ENCODE peak calls at places on chromosome 7, in seven cellular contexts. One of them, this sample, is unnamed.
A peak's percentile ranks its signal among the peaks of the same experiment; 100 is the strongest.

GRCh38 chr7:27953777-27954176 is 213.8 kb downstream of the TAX1BP1 start:
- DNase-seq in GM20000: no peak
- DNase-seq in Right ventricle myocardium superior: no peak
- DNase-seq in heart left ventricle: no peak
- DNase-seq in astrocyte of the cerebellum: no peak
- DNase-seq in neural crest cell: no peak
- DNase-seq in stimulated activated naive CD8-positive, alpha-beta T cell treated with anti-CD3 and anti-CD28 coated beads, Interleukin-15, Interleukin-2, amounts not matched to agents 100 U/mL and 50 U/mL, for 24 hours: no peak
- DNase-seq in this sample: no peak

GRCh38 chr7:104845541-104845940 is 168.5 kb upstream of the KMT2E start:
- DNase-seq in GM20000: no peak
- DNase-seq in heart left ventricle: no peak
- DNase-seq in Right ventricle myocardium superior: no peak
- DNase-seq in stimulated activated naive CD8-positive, alpha-beta T cell treated with anti-CD3 and anti-CD28 coated beads, Interleukin-15, Interleukin-2, amounts not matched to agents 100 U/mL and 50 U/mL, for 24 hours: no peak
- DNase-seq in neural crest cell: no peak
- DNase-seq in astrocyte of the cerebellum: no peak
- DNase-seq in this sample: no peak

GRCh38 chr7:64832136-64832535 is 37.9 kb downstream of the ZNF138 start:
- DNase-seq in neural crest cell: no peak
- DNase-seq in astrocyte of the cerebellum: no peak
- DNase-seq in GM20000: no peak
- DNase-seq in Right ventricle myocardium superior: no peak
- DNase-seq in heart left ventricle: no peak
- DNase-seq in stimulated activated naive CD8-positive, alpha-beta T cell treated with anti-CD3 and anti-CD28 coated beads, Interleukin-15, Interleukin-2, amounts not matched to agents 100 U/mL and 50 U/mL, for 24 hours: no peak
- DNase-seq in this sample: no peak

GRCh38 chr7:104328970-104329825 is 795 bp downstream of the LHFPL3 start:
- DNase-seq in heart left ventricle: no peak
- DNase-seq in Right ventricle myocardium superior: no peak
- DNase-seq in astrocyte of the cerebellum: no peak
- DNase-seq in GM20000: no peak
- DNase-seq in neural crest cell: peak; percentile 5
- DNase-seq in stimulated activated naive CD8-positive, alpha-beta T cell treated with anti-CD3 and anti-CD28 coated beads, Interleukin-15, Interleukin-2, amounts not matched to agents 100 U/mL and 50 U/mL, for 24 hours: peak; percentile 3
- DNase-seq in this sample: no peak

GRCh38 chr7:95066736-95067530 is 159.5 kb downstream of the PPP1R9A start:
- DNase-seq in heart left ventricle: no peak
- DNase-seq in Right ventricle myocardium superior: no peak
- DNase-seq in astrocyte of the cerebellum: peak; percentile 51
- DNase-seq in neural crest cell: no peak
- DNase-seq in stimulated activated naive CD8-positive, alpha-beta T cell treated with anti-CD3 and anti-CD28 coated beads, Interleukin-15, Interleukin-2, amounts not matched to agents 100 U/mL and 50 U/mL, for 24 hours: no peak
- DNase-seq in GM20000: no peak
- DNase-seq in this sample: no peak

GRCh38 chr7:47792521-47793121 is 155.6 kb downstream of the PKD1L1 start:
- DNase-seq in Right ventricle myocardium superior: no peak
- DNase-seq in stimulated activated naive CD8-positive, alpha-beta T cell treated with anti-CD3 and anti-CD28 coated beads, Interleukin-15, Interleukin-2, amounts not matched to agents 100 U/mL and 50 U/mL, for 24 hours: no peak
- DNase-seq in GM20000: no peak
- DNase-seq in heart left ventricle: no peak
- DNase-seq in astrocyte of the cerebellum: no peak
- DNase-seq in neural crest cell: no peak
- DNase-seq in this sample: no peak

GRCh38 chr7:12783421-12783820 is 96.0 kb downstream of the ARL4A start:
- DNase-seq in heart left ventricle: no peak
- DNase-seq in Right ventricle myocardium superior: no peak
- DNase-seq in neural crest cell: no peak
- DNase-seq in GM20000: no peak
- DNase-seq in stimulated activated naive CD8-positive, alpha-beta T cell treated with anti-CD3 and anti-CD28 coated beads, Interleukin-15, Interleukin-2, amounts not matched to agents 100 U/mL and 50 U/mL, for 24 hours: no peak
- DNase-seq in astrocyte of the cerebellum: peak; percentile 42
- DNase-seq in this sample: no peak

GRCh38 chr7:151740180-151740845 is 136.6 kb downstream of the PRKAG2 start:
- DNase-seq in heart left ventricle: no peak
- DNase-seq in GM20000: no peak
- DNase-seq in astrocyte of the cerebellum: no peak
- DNase-seq in Right ventricle myocardium superior: no peak
- DNase-seq in neural crest cell: no peak
- DNase-seq in stimulated activated naive CD8-positive, alpha-beta T cell treated with anti-CD3 and anti-CD28 coated beads, Interleukin-15, Interleukin-2, amounts not matched to agents 100 U/mL and 50 U/mL, for 24 hours: no peak
- DNase-seq in this sample: no peak

GRCh38 chr7:13724631-13725566 is 264.6 kb downstream of the ETV1 start:
- DNase-seq in Right ventricle myocardium superior: no peak
- DNase-seq in neural crest cell: no peak
- DNase-seq in GM20000: no peak
- DNase-seq in astrocyte of the cerebellum: no peak
- DNase-seq in heart left ventricle: no peak
- DNase-seq in stimulated activated naive CD8-positive, alpha-beta T cell treated with anti-CD3 and anti-CD28 coated beads, Interleukin-15, Interleukin-2, amounts not matched to agents 100 U/mL and 50 U/mL, for 24 hours: no peak
- DNase-seq in this sample: no peak

GRCh38 chr7:16265863-16266458 is 155.4 kb downstream of the CRPPA start:
- DNase-seq in GM20000: no peak
- DNase-seq in stimulated activated naive CD8-positive, alpha-beta T cell treated with anti-CD3 and anti-CD28 coated beads, Interleukin-15, Interleukin-2, amounts not matched to agents 100 U/mL and 50 U/mL, for 24 hours: no peak
- DNase-seq in astrocyte of the cerebellum: no peak
- DNase-seq in heart left ventricle: no peak
- DNase-seq in neural crest cell: no peak
- DNase-seq in Right ventricle myocardium superior: no peak
- DNase-seq in this sample: no peak

GRCh38 chr7:79564123-79564522 is 110.7 kb upstream of the MAGI2 start:
- DNase-seq in GM20000: no peak
- DNase-seq in heart left ventricle: no peak
- DNase-seq in neural crest cell: no peak
- DNase-seq in Right ventricle myocardium superior: no peak
- DNase-seq in astrocyte of the cerebellum: no peak
- DNase-seq in stimulated activated naive CD8-positive, alpha-beta T cell treated with anti-CD3 and anti-CD28 coated beads, Interleukin-15, Interleukin-2, amounts not matched to agents 100 U/mL and 50 U/mL, for 24 hours: no peak
- DNase-seq in this sample: no peak

GRCh38 chr7:47285860-47286491 is 295.9 kb downstream of the TNS3 start:
- DNase-seq in astrocyte of the cerebellum: peak; percentile 16
- DNase-seq in neural crest cell: no peak
- DNase-seq in heart left ventricle: no peak
- DNase-seq in Right ventricle myocardium superior: no peak
- DNase-seq in stimulated activated naive CD8-positive, alpha-beta T cell treated with anti-CD3 and anti-CD28 coated beads, Interleukin-15, Interleukin-2, amounts not matched to agents 100 U/mL and 50 U/mL, for 24 hours: no peak
- DNase-seq in GM20000: no peak
- DNase-seq in this sample: no peak